ENCODE peak calls at places on chromosome 5, in seven cellular contexts. Q is neural progenitor cell, H is heart left ventricle, A is HCT116, O is NT2/D1, W is brain microvascular endothelial cell, L is SJSA1. X is an unnamed sample. For H3K27me3, the result is how much of the 10 kb centered on the place peaks cover.

GRCh38 chr5:132057498-132058255 is 2.8 kb upstream of the IL3 start:
- DNase-seq in Q (no peak), H (peak), A (no peak), O (no peak), W (no peak), L (no peak), X (no peak)

GRCh38 chr5:170809551-170809950 is 26.0 kb downstream of the GABRP start:
- DNase-seq in Q (peak), H (no peak), A (peak), O (peak), W (peak), L (peak), X (no peak)

GRCh38 chr5:141567513-141568117 is 51.2 kb downstream of the DIAPH1 start:
- DNase-seq in Q (peak), H (no peak), A (no peak), O (no peak), W (no peak), L (peak), X (no peak)

GRCh38 chr5:93249651-93250289 is 331.2 kb downstream of the NR2F1-AS1 start:
- DNase-seq in Q (no peak), H (no peak), A (peak), O (no peak), W (peak), L (peak), X (no peak)

GRCh38 chr5:14204785-14205321 is 61.7 kb downstream of the TRIO start:
- DNase-seq in Q (no peak), H (peak), A (no peak), O (no peak), W (peak), L (peak), X (peak)

GRCh38 chr5:64497390-64497789 is 8.4 kb upstream of the RGS7BP start:
- DNase-seq in Q (peak), H (no peak), A (no peak), O (peak), W (peak), L (no peak), X (no peak)

GRCh38 chr5:116605310-116606070 is 30.9 kb upstream of the SEMA6A start:
- DNase-seq in Q (no peak), H (no peak), A (no peak), O (peak), W (no peak), L (no peak), X (no peak)

GRCh38 chr5:161546463-161547301 is at the start of gene GABRB2:
- DNase-seq in Q (peak), H (no peak), A (no peak), O (no peak), W (no peak), L (peak), X (no peak)

GRCh38 chr5:73825736-73826135 is 199.7 kb downstream of the ARHGEF28 start:
- DNase-seq in Q (no peak), H (no peak), A (no peak), O (no peak), W (no peak), L (no peak), X (no peak)

GRCh38 chr5:44536650-44537260 is 147.5 kb upstream of the FGF10 start:
- DNase-seq in Q (peak), H (no peak), A (peak), O (peak), W (no peak), L (peak), X (no peak)

GRCh38 chr5:142906863-142907671 is 136.9 kb downstream of the ARHGAP26 start:
- DNase-seq in Q (no peak), H (peak), A (no peak), O (no peak), W (peak), L (no peak), X (no peak)

GRCh38 chr5:168007286-168007685 is 284.2 kb upstream of the WWC1 start:
- DNase-seq in Q (no peak), H (no peak), A (no peak), O (no peak), W (no peak), L (no peak), X (no peak)

GRCh38 chr5:109992264-109992915 is 302.7 kb downstream of the MAN2A1 start:
- DNase-seq in Q (peak), H (no peak), A (no peak), O (no peak), W (no peak), L (no peak), X (no peak)

GRCh38 chr5:133369161-133369783 is 243.1 kb downstream of the FSTL4 start:
- DNase-seq in Q (no peak), H (no peak), A (no peak), O (no peak), W (no peak), L (no peak), X (no peak)
- H3K27me3 ChIP-seq in Q (under half), H (under half), A (under half), O (under half), W (under half), L (under half), X (under half)

DNA sequence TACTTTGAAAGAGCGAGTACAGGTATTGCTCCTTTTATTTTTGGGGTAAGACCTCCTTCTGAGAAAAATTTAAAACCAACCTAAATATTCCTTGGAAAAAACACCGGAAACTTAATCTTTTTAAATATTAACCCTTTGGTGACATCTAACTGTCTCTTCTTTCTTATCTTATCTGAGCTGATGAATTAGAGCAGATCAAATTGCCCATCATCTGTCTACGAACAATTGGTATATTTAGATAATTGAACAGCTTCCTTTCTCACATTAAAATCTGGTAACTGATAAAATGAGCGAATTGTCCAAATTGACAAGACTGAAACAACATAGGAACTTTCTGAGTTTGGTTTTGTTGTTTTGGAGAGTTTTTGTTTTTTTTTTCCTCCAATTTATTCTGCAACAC is 2.0 kb downstream of the ISL1 start:
- DNase-seq in Q (no peak), H (no peak), A (no peak), O (no peak), W (no peak), L (no peak), X (no peak)
- H3K27me3 ChIP-seq in Q (half or more), H (half or more), A (under half), O (half or more), W (half or more), L (under half), X (under half)

DNA sequence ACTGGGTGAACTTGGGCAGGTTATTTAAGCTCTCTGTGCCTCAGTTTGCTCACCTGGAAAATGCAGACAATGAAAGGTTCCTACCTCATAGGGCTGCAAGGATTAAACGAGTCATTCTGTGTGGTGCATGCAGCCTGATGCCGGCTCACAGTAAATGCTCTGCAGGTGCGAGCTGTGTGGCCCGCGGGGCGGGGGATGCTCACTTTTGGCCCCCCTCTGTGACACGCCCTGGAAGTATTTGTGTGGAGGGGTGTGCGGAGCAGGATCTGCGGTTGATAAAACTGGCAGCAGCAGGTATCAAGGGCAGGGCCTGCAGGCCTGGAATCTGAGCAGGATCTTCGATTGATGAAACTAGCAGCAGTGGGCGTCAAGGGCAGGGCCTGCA is 11.7 kb downstream of the UNC5A start:
- DNase-seq in Q (no peak), H (no peak), A (no peak), O (no peak), W (no peak), L (no peak), X (no peak)
- H3K27me3 ChIP-seq in Q (under half), H (under half), A (under half), O (under half), W (under half), L (half or more), X (under half)

DNA sequence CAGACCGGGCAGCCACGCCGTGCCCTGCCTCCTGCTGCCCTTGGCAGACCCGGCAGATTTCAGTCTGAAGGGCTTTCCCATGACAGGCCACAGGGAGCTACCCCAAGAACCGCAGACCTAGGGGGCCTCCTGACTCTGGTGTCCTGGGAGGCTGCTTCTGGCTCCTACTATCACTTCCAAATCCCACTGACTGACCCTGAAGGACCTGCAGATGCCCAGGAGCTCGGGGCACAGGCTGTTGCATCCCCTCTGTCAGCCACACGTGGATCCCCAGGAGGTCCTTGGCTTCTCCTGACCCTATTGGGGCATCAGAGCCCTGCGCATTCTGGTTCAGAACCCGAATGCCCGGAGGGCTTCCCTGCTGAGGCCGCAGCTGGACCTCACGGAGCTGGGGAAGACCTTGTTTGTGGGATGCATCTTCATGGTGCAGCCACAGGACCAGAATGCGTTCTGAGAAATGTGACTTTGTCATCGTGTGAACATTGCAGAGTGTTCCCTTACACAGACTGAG is 81.3 kb upstream of the IRX4 start:
- DNase-seq in Q (no peak), H (no peak), A (no peak), O (no peak), W (no peak), L (no peak), X (no peak)
- H3K27me3 ChIP-seq in Q (under half), H (under half), A (under half), O (under half), W (under half), L (under half), X (under half)

DNA sequence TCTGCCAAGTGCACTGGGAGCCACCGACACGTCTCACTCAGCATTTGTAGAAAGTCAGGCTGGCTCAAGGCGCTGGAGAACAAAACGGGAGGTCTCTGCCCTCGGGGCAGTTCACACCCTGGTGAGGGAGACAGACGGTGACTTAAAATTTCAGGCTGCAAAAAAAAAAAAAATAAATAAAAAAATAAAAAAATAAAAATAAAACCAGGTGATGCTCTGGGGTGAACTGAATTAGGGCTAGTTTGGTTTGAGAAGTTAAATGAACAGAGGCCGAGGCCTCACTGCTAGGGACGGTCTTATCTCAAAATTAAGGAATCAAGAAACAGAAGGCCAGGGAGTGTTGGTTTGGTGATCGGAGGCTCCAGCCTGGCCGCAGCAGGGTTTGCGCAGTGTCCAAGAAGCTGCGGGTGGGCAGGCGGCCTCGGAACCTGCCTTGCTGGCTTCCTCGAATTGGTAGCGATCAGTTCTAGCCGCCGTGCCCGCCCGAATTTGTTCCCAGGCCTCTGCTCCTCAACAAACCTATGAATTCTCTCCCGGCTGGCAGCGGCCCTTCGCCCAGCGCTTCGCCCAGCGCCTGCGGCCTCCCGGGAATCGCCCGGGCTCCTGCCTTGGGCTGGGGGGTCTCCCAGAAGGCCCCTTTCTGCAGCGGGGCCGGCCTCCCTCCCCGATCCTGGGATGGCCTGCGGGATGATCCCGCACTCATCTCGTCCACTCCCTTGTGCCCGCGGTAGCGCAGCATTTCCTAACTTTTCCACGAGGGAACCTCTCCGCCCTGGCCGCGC is 1.5 kb downstream of the NKX2-5 start:
- DNase-seq in Q (peak), H (no peak), A (no peak), O (no peak), W (no peak), L (no peak), X (no peak)
- H3K27me3 ChIP-seq in Q (half or more), H (half or more), A (under half), O (half or more), W (half or more), L (half or more), X (half or more)

GRCh38 chr5:178423431-178423830 is 166.8 kb downstream of the COL23A1 start:
- DNase-seq in Q (no peak), H (no peak), A (no peak), O (no peak), W (no peak), L (no peak), X (no peak)
- H3K27me3 ChIP-seq in Q (under half), H (under half), A (under half), O (under half), W (under half), L (under half), X (under half)

GRCh38 chr5:32446660-32447059 is 2.1 kb upstream of the ZFR start:
- DNase-seq in Q (no peak), H (no peak), A (no peak), O (no peak), W (no peak), L (no peak), X (no peak)
- H3K27me3 ChIP-seq in Q (under half), H (under half), A (under half), O (under half), W (under half), L (under half), X (under half)

X was measured in BJ.